ENCODE peak calls at places on chromosomes 13 and 19, in seven cellular contexts. N is Caki2; W is mammary epithelial cell; K is pons; S is AG20443; R is activated T-cell treated with anti-CD3 and anti-CD28 coated beads, Interleukin-2, amount 50 U/mL, for 72 hours; V is stimulated activated CD4-positive, alpha-beta T cell treated with anti-CD3 and anti-CD28 coated beads, Interleukin-15, amount 100 ng/mL, for 48 hours. Z is an unnamed sample.

GRCh38 chr13:87919956-87920355 is 248.8 kb downstream of the SLITRK5 start:
- DNase-seq in S (no peak), R (no peak), W (no peak), K (no peak), N (no peak), V (no peak), Z (no peak)

GRCh38 chr19:51407631-51408131 is 9.8 kb downstream of the SIGLEC10 start:
- DNase-seq in V (no peak), W (peak), N (no peak), K (peak), R (peak), S (peak), Z (peak)

GRCh38 chr19:44476559-44477408 is 23.5 kb downstream of the ZNF180 start:
- DNase-seq in R (no peak), N (peak), W (peak), K (no peak), S (no peak), V (no peak), Z (no peak)

GRCh38 chr13:93672996-93673395 is 446.4 kb downstream of the GPC6 start:
- DNase-seq in K (no peak), V (no peak), N (no peak), S (no peak), W (no peak), R (no peak), Z (no peak)

GRCh38 chr19:16628984-16629691 is 1.1 kb upstream of the MED26 start:
- DNase-seq in S (peak), W (peak), R (no peak), N (peak), V (no peak), K (no peak), Z (peak)

GRCh38 chr13:44972956-44973581 is 16.2 kb downstream of the NUFIP1 start:
- DNase-seq in S (peak), W (no peak), V (no peak), R (no peak), K (peak), N (peak), Z (peak)

GRCh38 chr13:108223850-108224503 is 5.8 kb downstream of the ABHD13 start:
- DNase-seq in W (no peak), R (no peak), N (no peak), V (no peak), K (no peak), S (no peak), Z (no peak)

GRCh38 chr19:32309711-32310390 is 35.6 kb upstream of the ZNF507 start:
- DNase-seq in N (no peak), R (no peak), W (no peak), S (peak), V (no peak), K (no peak), Z (no peak)

GRCh38 chr13:98869408-98870090 is 108.3 kb downstream of the DOCK9 start:
- DNase-seq in K (no peak), W (peak), R (no peak), V (no peak), S (no peak), N (no peak), Z (peak)

GRCh38 chr13:75544681-75545333 is 4.8 kb upstream of the UCHL3 start:
- DNase-seq in N (peak), K (no peak), S (peak), W (peak), R (no peak), V (no peak), Z (no peak)

GRCh38 chr13:89827552-89827951 is 1519.9 kb upstream of the MIR17HG start:
- DNase-seq in R (no peak), S (no peak), V (no peak), N (no peak), K (peak), W (no peak), Z (no peak)

GRCh38 chr19:29587059-29587458 is 19.0 kb upstream of the POP4 start:
- DNase-seq in S (no peak), K (no peak), R (no peak), W (no peak), V (no peak), N (no peak), Z (no peak)

GRCh38 chr13:40943073-40943472 is 76.0 kb downstream of the ELF1 start:
- DNase-seq in K (no peak), W (no peak), S (no peak), V (no peak), N (no peak), R (no peak), Z (no peak)

GRCh38 chr13:44974056-44974798 is 15.0 kb downstream of the NUFIP1 start:
- DNase-seq in S (peak), N (no peak), R (no peak), K (peak), V (no peak), W (peak), Z (no peak)

GRCh38 chr19:56253737-56254136 is 18.8 kb upstream of the EDDM13 start:
- DNase-seq in S (peak), N (peak), K (peak), V (no peak), R (no peak), W (peak), Z (peak)

GRCh38 chr19:2015611-2015950 is at the start of gene BTBD2:
- DNase-seq in R (peak), S (peak), K (peak), V (no peak), W (peak), N (no peak), Z (peak)

GRCh38 chr13:114153485-114154080 is 21.2 kb upstream of the RASA3 start:
- DNase-seq in K (no peak), S (no peak), W (no peak), V (no peak), N (no peak), R (no peak), Z (no peak)

GRCh38 chr13:91184244-91184926 is 163.1 kb upstream of the MIR17HG start:
- DNase-seq in N (peak), V (no peak), S (no peak), W (no peak), K (peak), R (no peak), Z (no peak)

GRCh38 chr13:20814224-20814910 is 40.6 kb upstream of the EEF1AKMT1 start:
- DNase-seq in R (no peak), K (no peak), V (no peak), N (peak), W (peak), S (peak), Z (peak)

GRCh38 chr19:45905016-45905415 is 2.6 kb upstream of the MYPOP start:
- DNase-seq in R (no peak), V (no peak), W (no peak), N (no peak), S (no peak), K (no peak), Z (no peak)

GRCh38 chr13:97849305-97849704 is 104.2 kb upstream of the IPO5 start:
- DNase-seq in K (no peak), N (peak), V (no peak), S (peak), W (peak), R (no peak), Z (no peak)

GRCh38 chr19:41316306-41316920 is 6.4 kb downstream of the CCDC97 start:
- DNase-seq in N (no peak), K (no peak), S (no peak), V (no peak), W (no peak), R (no peak), Z (no peak)

GRCh38 chr19:41795031-41795461 is 1.3 kb upstream of the CEACAM3 start:
- DNase-seq in S (no peak), K (peak), N (peak), V (peak), R (peak), W (no peak), Z (peak)

GRCh38 chr13:50589139-50589538 is 254.4 kb downstream of the DLEU7 start:
- DNase-seq in V (no peak), R (no peak), K (no peak), N (peak), W (peak), S (peak), Z (peak)

GRCh38 chr19:13637664-13638063 is 126.7 kb upstream of the MRI1 start:
- DNase-seq in N (peak), R (no peak), W (peak), S (peak), V (peak), K (no peak), Z (no peak)

Z was measured in small intestine.